ENCODE peak calls at places on chromosomes 5 and 9, in ten cellular contexts. K is stromal cell of bone marrow; N is LHCN-M2; B is AG08396; R is NCI-H774; F is anterior cingulate cortex; J is stimulated activated naive CD8-positive, alpha-beta T cell treated with anti-CD3 and anti-CD28 coated beads, Interleukin-15, Interleukin-2, amounts not matched to agents 100 U/mL and 50 U/mL, for 24 hours; S is activated CD8-positive, alpha-beta memory T cell treated with anti-CD3 and anti-CD28 coated beads for 24 hours; H is T47D; A is stimulated activated CD8-positive, alpha-beta memory T cell treated with anti-CD3 and anti-CD28 coated beads, Interleukin-15, amount 100 ng/mL, for 4 hours. Q is an unnamed sample.

GRCh38 chr9:121322037-121322736 is 47.9 kb downstream of the STOM start:
- DNase-seq in S (no peak), J (no peak), N (peak), F (no peak), H (no peak), K (peak), B (peak), A (no peak), R (no peak), Q (no peak)

GRCh38 chr5:148998174-148998797 is 64.6 kb downstream of the SH3TC2 start:
- DNase-seq in J (peak), N (peak), K (no peak), S (no peak), A (no peak), B (no peak), R (peak), F (no peak), H (no peak), Q (peak)

GRCh38 chr9:76738402-76738801 is 25.8 kb upstream of the PCA3 start:
- DNase-seq in A (no peak), K (no peak), R (no peak), B (no peak), N (no peak), J (no peak), S (no peak), F (no peak), H (no peak), Q (no peak)

GRCh38 chr9:1460143-1460769 is 410.1 kb downstream of the DMRT2 start:
- DNase-seq in N (no peak), F (no peak), A (no peak), K (no peak), J (no peak), B (no peak), R (peak), H (peak), S (no peak), Q (no peak)

GRCh38 chr5:76607353-76607871 is 15.8 kb downstream of the F2RL2 start:
- DNase-seq in K (no peak), H (no peak), B (no peak), F (no peak), R (no peak), S (no peak), J (no peak), N (no peak), A (no peak), Q (no peak)

GRCh38 chr5:172766287-172767104 is 4.5 kb downstream of the DUSP1 start:
- DNase-seq in J (no peak), B (peak), H (no peak), A (no peak), N (peak), K (peak), S (no peak), R (no peak), F (peak), Q (no peak)

GRCh38 chr5:129820-130219 is 37.9 kb downstream of the PLEKHG4B start:
- DNase-seq in K (no peak), B (peak), J (no peak), H (no peak), S (no peak), F (no peak), A (no peak), R (no peak), N (peak), Q (no peak)

GRCh38 chr5:11426442-11426841 is 477.8 kb downstream of the CTNND2 start:
- DNase-seq in J (no peak), K (no peak), R (no peak), H (no peak), S (no peak), B (no peak), A (no peak), N (no peak), F (no peak), Q (no peak)

GRCh38 chr5:74394924-74395880 is 245.3 kb downstream of the ENC1 start:
- DNase-seq in J (no peak), F (no peak), H (no peak), K (no peak), N (peak), A (no peak), R (no peak), S (no peak), B (no peak), Q (peak)

GRCh38 chr5:31023105-31023504 is 170.4 kb upstream of the CDH6 start:
- DNase-seq in R (no peak), S (no peak), F (no peak), A (no peak), J (no peak), H (no peak), B (peak), K (peak), N (no peak), Q (no peak)

GRCh38 chr9:79572032-79572890 is 496 bp downstream of the TLE4 start:
- DNase-seq in S (peak), N (no peak), K (no peak), F (no peak), R (no peak), B (peak), H (no peak), J (peak), A (no peak), Q (peak)